ENCODE peak calls at places on chromosomes 4 and X, in eight cellular contexts. U is fibroblast of mammary gland, C is HTR-8/SVneo, Y is tibial artery, D is AG09309, E is renal cortical epithelial cell, Z is right lobe of liver, Q is M059J. I is an unnamed sample.

GRCh38 chr4:118586357-118586790 is 98.8 kb upstream of the METTL14 start:
- DNase-seq in U (peak), C (no peak), Y (no peak), D (no peak), E (no peak), Z (peak), Q (no peak), I (no peak)

GRCh38 chrX:53071064-53071463 is 11.1 kb upstream of the TSPYL2 start:
- DNase-seq in U (no peak), C (no peak), Y (no peak), D (no peak), E (no peak), Z (no peak), Q (no peak), I (no peak)

GRCh38 chr4:129676934-129677333 is 581.0 kb downstream of the C4orf33 start:
- DNase-seq in U (no peak), C (no peak), Y (no peak), D (no peak), E (no peak), Z (no peak), Q (no peak), I (no peak)

GRCh38 chr4:2272828-2273120 is 10.9 kb upstream of the MXD4 start:
- DNase-seq in U (no peak), C (no peak), Y (no peak), D (no peak), E (no peak), Z (peak), Q (no peak), I (no peak)

GRCh38 chr4:93132631-93133030 is 695.9 kb upstream of the ATOH1 start:
- DNase-seq in U (no peak), C (no peak), Y (no peak), D (no peak), E (no peak), Z (no peak), Q (no peak), I (no peak)

GRCh38 chr4:85968945-85969830 is 390.7 kb downstream of the MAPK10 start:
- DNase-seq in U (peak), C (no peak), Y (no peak), D (no peak), E (peak), Z (no peak), Q (peak), I (peak)

GRCh38 chr4:41319553-41319952 is 62.8 kb downstream of the UCHL1 start:
- DNase-seq in U (no peak), C (peak), Y (no peak), D (no peak), E (no peak), Z (no peak), Q (peak), I (peak)

GRCh38 chr4:168667397-168667796 is 170.5 kb downstream of the PALLD start:
- DNase-seq in U (no peak), C (no peak), Y (no peak), D (no peak), E (no peak), Z (no peak), Q (no peak), I (no peak)